ENCODE peak calls at places on chromosomes 6 and 20, in ten cellular contexts. G is activated T-helper 9 cell treated with anti-CD3 and anti-CD28 coated beads, Interleukin-2, amount 50 U/mL, for 16 hours; F is HS-27A; E is heart right ventricle; J is caudate nucleus; A is Caco-2; V is dorsolateral prefrontal cortex; U is transverse colon; H is sciatic nerve; K is neuronal stem cell. P is an unnamed sample.

GRCh38 chr20:48820649-48820973 is 7.2 kb downstream of the PREX1 start:
- DNase-seq in F (no peak), A (peak), J (no peak), H (no peak), E (no peak), G (no peak), U (no peak), V (no peak), K (no peak), P (no peak)

GRCh38 chr6:8084586-8084985 is 17.8 kb downstream of the EEF1E1 start:
- DNase-seq in K (no peak), F (no peak), V (no peak), H (no peak), U (no peak), E (no peak), A (no peak), G (no peak), J (no peak), P (no peak)

GRCh38 chr6:3805448-3806123 is 43.6 kb upstream of the FAM50B start:
- DNase-seq in E (no peak), U (no peak), A (no peak), V (no peak), F (no peak), J (no peak), H (no peak), K (no peak), G (no peak), P (no peak)

GRCh38 chr6:78062993-78063392 is 410.2 kb downstream of the MEI4 start:
- DNase-seq in H (no peak), V (peak), A (no peak), G (no peak), E (no peak), J (no peak), U (no peak), K (no peak), F (no peak), P (no peak)

GRCh38 chr6:34355889-34356288 is 36.6 kb downstream of the NUDT3 start:
- DNase-seq in K (no peak), A (no peak), E (no peak), H (no peak), U (no peak), G (no peak), F (no peak), V (no peak), J (no peak), P (no peak)

GRCh38 chr6:111724039-111724438 is 118.4 kb upstream of the TRAF3IP2 start:
- DNase-seq in H (no peak), K (no peak), J (no peak), E (no peak), U (no peak), F (no peak), V (no peak), A (no peak), G (no peak), P (no peak)

GRCh38 chr6:20092071-20092566 is 120.2 kb downstream of the MBOAT1 start:
- DNase-seq in G (no peak), E (no peak), K (peak), U (no peak), F (peak), V (no peak), H (no peak), A (no peak), J (no peak), P (peak)

GRCh38 chr6:84967389-84967788 is 203.0 kb upstream of the TBX18 start:
- DNase-seq in E (no peak), G (no peak), V (no peak), H (no peak), U (no peak), F (no peak), K (no peak), A (no peak), J (no peak), P (peak)

GRCh38 chr6:15518878-15519277 is 143.9 kb downstream of the DTNBP1 start:
- DNase-seq in J (no peak), F (no peak), U (no peak), H (peak), K (no peak), A (peak), V (no peak), G (no peak), E (no peak), P (no peak)

GRCh38 chr20:5073154-5074049 is 46.4 kb downstream of the PCNA start:
- DNase-seq in H (peak), V (peak), A (peak), K (no peak), J (no peak), F (peak), E (peak), G (no peak), U (peak), P (peak)

GRCh38 chr20:46151936-46152335 is 33.8 kb downstream of the CD40 start:
- DNase-seq in K (no peak), A (no peak), J (no peak), H (no peak), E (no peak), V (no peak), U (no peak), G (no peak), F (no peak), P (no peak)

GRCh38 chr20:4812216-4812615 is 90.5 kb downstream of the PRND start:
- DNase-seq in J (no peak), U (no peak), K (no peak), E (no peak), V (no peak), A (no peak), G (no peak), F (no peak), H (no peak), P (no peak)

GRCh38 chr6:142302427-142303190 is 802 bp downstream of the ADGRG6 start:
- DNase-seq in E (no peak), V (no peak), G (no peak), K (no peak), J (no peak), U (no peak), F (no peak), H (no peak), A (peak), P (no peak)

GRCh38 chr6:132742495-132742894 is 15.2 kb downstream of the VNN2 start:
- DNase-seq in G (no peak), U (no peak), F (no peak), V (no peak), J (no peak), E (no peak), K (no peak), H (no peak), A (no peak), P (no peak)

P was measured in HAP-1.